ENCODE peak calls at places on chromosomes 2 and 18, in nine cellular contexts. K, N, G, Z, J, O, B, F and Q are unnamed samples.

GRCh38 chr2:138090330-138090729 is 126.1 kb downstream of the HNMT start:
- DNase-seq in N (no peak), G (no peak), K (no peak), F (peak; percentile 66), B (no peak), J (peak; percentile 49), O (no peak), Z (peak; percentile 22), Q (no peak)

GRCh38 chr2:217301142-217301541 is 441.3 kb upstream of the TNP1 start:
- DNase-seq in J (no peak), F (no peak), Z (no peak), B (no peak), G (no peak), O (peak; percentile 23), N (no peak), K (peak; percentile 84), Q (no peak)

GRCh38 chr2:238287702-238288649 is at the start of gene PER2:
- DNase-seq in O (peak; percentile 61), K (peak; percentile 81), G (no peak), J (peak; percentile 85), B (peak; percentile 85), Z (peak; percentile 43), N (peak; percentile 81), F (peak; percentile 81), Q (peak; percentile 69)

GRCh38 chr2:33210626-33211025 is 263.9 kb downstream of the LTBP1 start:
- DNase-seq in O (no peak), N (no peak), K (peak; percentile 85), J (peak; percentile 49), F (peak; percentile 96), B (no peak), G (no peak), Z (no peak), Q (no peak)

GRCh38 chr2:79966369-79966768 is 338.2 kb downstream of the LRRTM1 start:
- DNase-seq in O (no peak), K (no peak), F (no peak), J (no peak), G (no peak), Z (no peak), B (no peak), N (no peak), Q (no peak)

GRCh38 chr2:138247302-138247701 is 254.3 kb upstream of the SPOPL start:
- DNase-seq in J (no peak), F (no peak), Z (no peak), B (no peak), O (no peak), K (no peak), N (no peak), G (no peak), Q (no peak)

GRCh38 chr2:8680931-8681760 is 710 bp upstream of the ID2 start:
- DNase-seq in B (peak; percentile 91), F (peak; percentile 89), K (peak; percentile 88), J (peak; percentile 84), G (peak; percentile 29), O (peak; percentile 53), N (peak; percentile 89), Z (peak; percentile 48), Q (peak; percentile 84)

GRCh38 chr2:30714811-30715709 is 92.2 kb downstream of the CAPN13 start:
- DNase-seq in O (no peak), B (peak; percentile 18), Z (no peak), J (peak; percentile 48), G (no peak), K (peak; percentile 23), F (no peak), N (no peak), Q (no peak)

GRCh38 chr2:6103949-6104348 is 411.8 kb downstream of the SOX11 start:
- DNase-seq in N (no peak), G (no peak), K (no peak), Z (no peak), B (no peak), O (no peak), F (no peak), J (peak; percentile 69), Q (no peak)

GRCh38 chr2:240139666-240140393 is 628 bp downstream of the OTOS start:
- DNase-seq in Z (no peak), K (peak; percentile 60), G (no peak), B (peak; percentile 35), N (peak; percentile 34), J (peak; percentile 69), O (no peak), F (no peak), Q (no peak)

GRCh38 chr2:40240067-40240466 is 211.8 kb downstream of the SLC8A1 start:
- DNase-seq in O (peak; percentile 86), N (peak; percentile 78), B (peak; percentile 76), G (no peak), Z (no peak), J (no peak), K (peak; percentile 93), F (peak; percentile 90), Q (peak; percentile 61)

DNA sequence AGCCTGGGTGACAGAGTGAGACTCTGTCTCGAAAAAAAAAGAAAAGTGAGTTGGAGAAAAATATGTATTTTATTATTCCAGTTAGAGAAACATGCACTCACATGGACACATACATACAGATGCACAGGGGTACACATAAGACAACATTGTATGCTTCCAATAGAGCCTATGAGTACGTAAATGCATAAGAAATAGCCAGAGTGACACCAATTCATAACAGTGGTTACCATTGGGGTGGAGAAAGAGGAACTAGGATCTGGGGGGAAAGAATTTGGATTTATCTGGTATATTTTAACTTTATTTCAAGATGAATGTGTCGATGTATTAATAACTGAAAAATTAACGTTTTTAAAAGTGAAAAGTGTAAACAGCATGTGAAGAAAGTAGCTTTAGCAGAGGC is 16.1 kb downstream of the IL36A start:
- DNase-seq in K (no peak), J (no peak), Z (no peak), G (no peak), B (no peak), O (no peak), N (no peak), F (no peak), Q (no peak)
- H3K27me3 ChIP-seq in K (no peaks in the 10 kb centered on the region), J (peaks cover 77% of the 10 kb centered on the region), Z (peaks cover 40% of the 10 kb centered on the region), G (no peaks in the 10 kb centered on the region), B (peaks cover 4% of the 10 kb centered on the region), O (peaks cover 78% of the 10 kb centered on the region), N (peaks cover 4% of the 10 kb centered on the region), F (no peaks in the 10 kb centered on the region), Q (no peaks in the 10 kb centered on the region)

DNA sequence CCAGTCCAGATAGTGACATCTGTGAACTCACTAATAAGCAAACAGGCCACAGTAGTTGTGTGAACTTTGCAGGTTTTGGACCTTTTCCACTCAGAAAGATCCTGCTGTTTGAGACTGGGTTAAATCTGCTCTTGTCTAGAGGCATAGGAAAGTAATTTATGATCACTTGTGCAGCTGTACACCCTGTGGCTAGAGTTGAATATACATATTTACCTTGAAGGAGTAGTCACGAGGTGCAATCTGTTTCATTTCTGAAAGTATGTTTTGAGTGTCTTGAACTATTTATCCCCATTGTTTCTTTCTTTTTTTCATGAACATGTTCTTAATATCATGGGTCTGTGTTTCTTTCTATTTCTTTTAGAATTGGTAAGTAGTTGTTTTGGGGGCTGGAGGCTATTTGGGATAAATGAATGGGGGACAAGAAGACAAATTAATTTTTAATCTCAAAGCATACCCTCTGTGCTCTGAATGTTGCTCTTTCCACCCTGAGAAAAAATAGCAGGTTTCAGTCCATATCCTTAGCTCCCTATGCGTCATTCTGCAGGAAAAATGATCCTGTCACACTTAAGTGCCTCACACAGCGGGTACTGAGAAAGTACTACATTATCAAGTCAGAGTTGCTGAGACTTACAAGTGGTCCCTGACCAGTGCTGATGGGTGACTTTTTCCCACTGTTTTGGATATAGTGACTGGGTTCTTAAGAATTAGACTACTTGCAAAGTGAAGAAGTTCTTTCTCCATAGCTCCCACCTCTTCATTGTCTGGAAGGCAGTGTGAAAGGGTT is 28.2 kb downstream of the DCC start:
- DNase-seq in O (no peak), G (no peak), N (no peak), K (no peak), F (no peak), J (no peak), Z (no peak), B (no peak), Q (no peak)
- TF ChIP-seq CTCF in O (no peak), G (no peak), N (no peak), K (no peak), F (no peak), J (no peak), Z (no peak), B (no peak), Q (no peak)

DNA sequence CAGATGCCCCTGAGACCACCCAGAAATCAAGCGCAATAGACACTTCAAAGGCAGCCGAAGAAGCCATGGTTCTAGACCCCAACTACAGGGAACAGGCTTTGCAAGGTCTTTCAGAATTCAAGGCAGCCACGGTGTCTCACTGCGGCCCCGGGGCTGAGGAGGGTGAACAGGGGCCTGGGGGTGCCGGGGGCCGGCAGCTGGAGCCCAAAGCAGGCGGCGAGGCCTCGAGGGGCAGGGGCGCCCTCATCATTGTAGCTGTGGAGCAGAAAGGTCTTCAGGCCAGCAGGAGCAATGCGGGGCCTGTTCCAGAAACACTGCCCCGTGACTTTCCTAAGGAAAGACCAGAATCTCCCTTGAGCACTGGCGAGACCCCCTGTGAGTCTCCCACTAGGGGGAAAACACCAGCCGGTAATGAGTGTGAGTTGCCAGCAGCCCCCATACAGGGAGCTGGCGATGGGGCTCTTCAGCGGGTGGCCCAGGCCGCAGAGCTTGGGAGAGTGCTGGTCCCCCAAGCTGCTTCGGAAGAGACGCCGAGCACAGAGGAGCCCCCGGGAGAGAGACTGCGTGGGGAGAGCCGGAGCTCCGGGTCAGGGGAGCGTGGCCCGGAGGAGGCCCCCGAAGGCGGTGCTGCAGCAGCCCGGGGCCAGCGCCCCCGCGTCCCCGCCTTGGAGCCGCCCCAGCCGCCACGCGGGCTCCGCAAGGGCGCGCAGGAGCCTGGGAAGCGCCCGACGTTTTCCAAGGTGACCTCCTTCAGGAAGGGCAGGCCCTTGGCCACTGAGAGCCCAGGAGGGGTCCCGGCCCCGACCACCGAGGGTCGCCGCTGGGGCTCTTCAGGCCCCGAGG is 79.1 kb downstream of the ARHGEF4 start:
- DNase-seq in O (no peak), G (no peak), K (no peak), N (no peak), Z (no peak), J (no peak), F (no peak), B (no peak), Q (no peak)
- H3K27ac ChIP-seq in O (no peak overlapping the region), G (no peak overlapping the region), K (no peak overlapping the region), N (no peak overlapping the region), Z (no peak overlapping the region), J (no peak overlapping the region), F (no peak overlapping the region), B (no peak overlapping the region), Q (no peak overlapping the region)

GRCh38 chr18:37441821-37442220 is 123.8 kb downstream of the CELF4 start:
- DNase-seq in F (no peak), K (no peak), J (no peak), N (no peak), O (no peak), Z (no peak), B (no peak), G (no peak), Q (no peak)

GRCh38 chr18:37435150-37435872 is 130.3 kb downstream of the CELF4 start:
- DNase-seq in B (no peak), Z (no peak), J (no peak), G (no peak), O (no peak), F (no peak), N (no peak), K (no peak), Q (no peak)

GRCh38 chr18:37440206-37440605 is 125.4 kb downstream of the CELF4 start:
- DNase-seq in K (no peak), G (no peak), Z (no peak), F (no peak), N (no peak), B (no peak), J (no peak), O (peak; percentile 30), Q (no peak)

GRCh38 chr18:37435996-37436395 is 129.6 kb downstream of the CELF4 start:
- DNase-seq in F (no peak), G (no peak), K (no peak), Z (no peak), N (no peak), B (no peak), J (no peak), O (no peak), Q (no peak)

GRCh38 chr18:37438417-37439180 is 127.0 kb downstream of the CELF4 start:
- DNase-seq in Z (no peak), B (no peak), N (no peak), F (no peak), K (no peak), O (no peak), G (no peak), J (no peak), Q (no peak)
- H3K27me3 ChIP-seq in Z (peaks cover 47% of the 10 kb centered on the region), B (no peaks in the 10 kb centered on the region), N (peaks cover 5% of the 10 kb centered on the region), F (no peaks in the 10 kb centered on the region), K (peaks cover 46% of the 10 kb centered on the region), O (peaks cover 14% of the 10 kb centered on the region), G (peaks cover 6% of the 10 kb centered on the region), J (no peaks in the 10 kb centered on the region), Q (no peaks in the 10 kb centered on the region)